ENCODE peak calls at places on chromosomes 6 and 20, in seven cellular contexts. One of them, this sample, is unnamed. For H3K79me1, the result is how much of the 10 kb centered on the place peaks cover.

GRCh38 chr20:58213112-58213511 is 15.3 kb downstream of the ANKRD60 start:
- DNase-seq in H9: no peak
- DNase-seq in trophoblast cell: no peak
- DNase-seq in mesendoderm: no peak
- DNase-seq in H1: no peak
- DNase-seq in neuronal stem cell: no peak
- DNase-seq in mesenchymal stem cell: no peak
- DNase-seq in this sample: no peak

GRCh38 chr6:35082046-35082732 is 59.0 kb downstream of the TCP11 start:
- DNase-seq in trophoblast cell: no peak
- DNase-seq in mesenchymal stem cell: no peak
- DNase-seq in mesendoderm: no peak
- DNase-seq in neuronal stem cell: no peak
- DNase-seq in H9: no peak
- DNase-seq in H1: no peak
- DNase-seq in this sample: no peak

GRCh38 chr6:20791932-20792331 is 257.7 kb downstream of the CDKAL1 start:
- DNase-seq in trophoblast cell: no peak
- DNase-seq in mesendoderm: no peak
- DNase-seq in mesenchymal stem cell: no peak
- DNase-seq in neuronal stem cell: no peak
- DNase-seq in H1: no peak
- DNase-seq in H9: no peak
- DNase-seq in this sample: no peak

GRCh38 chr6:6997282-6998193 is 110.2 kb upstream of the RREB1 start:
- DNase-seq in mesenchymal stem cell: no peak
- DNase-seq in trophoblast cell: peak
- DNase-seq in H9: no peak
- DNase-seq in mesendoderm: no peak
- DNase-seq in neuronal stem cell: no peak
- DNase-seq in H1: no peak
- DNase-seq in this sample: no peak

GRCh38 chr6:155611742-155612141 is 156.1 kb upstream of the NOX3 start:
- DNase-seq in H9: no peak
- DNase-seq in mesendoderm: peak
- DNase-seq in mesenchymal stem cell: no peak
- DNase-seq in trophoblast cell: no peak
- DNase-seq in neuronal stem cell: no peak
- DNase-seq in H1: no peak
- DNase-seq in this sample: no peak

GRCh38 chr6:106684011-106684410 is 54.6 kb downstream of the QRSL1 start:
- DNase-seq in neuronal stem cell: no peak
- DNase-seq in mesendoderm: no peak
- DNase-seq in H9: no peak
- DNase-seq in H1: no peak
- DNase-seq in mesenchymal stem cell: no peak
- DNase-seq in trophoblast cell: no peak
- DNase-seq in this sample: no peak

GRCh38 chr20:43389231-43389630 is 68.5 kb upstream of the SRSF6 start:
- DNase-seq in trophoblast cell: peak
- DNase-seq in H9: no peak
- DNase-seq in mesenchymal stem cell: no peak
- DNase-seq in H1: no peak
- DNase-seq in neuronal stem cell: no peak
- DNase-seq in mesendoderm: no peak
- DNase-seq in this sample: no peak

GRCh38 chr20:51440589-51440988 is 101.9 kb downstream of the NFATC2 start:
- DNase-seq in H1: no peak
- DNase-seq in mesendoderm: no peak
- DNase-seq in H9: no peak
- DNase-seq in neuronal stem cell: no peak
- DNase-seq in mesenchymal stem cell: no peak
- DNase-seq in trophoblast cell: no peak
- DNase-seq in this sample: no peak

GRCh38 chr20:50865591-50865990 is 65.6 kb downstream of the ADNP start:
- DNase-seq in mesenchymal stem cell: no peak
- DNase-seq in neuronal stem cell: no peak
- DNase-seq in H1: no peak
- DNase-seq in H9: no peak
- DNase-seq in mesendoderm: no peak
- DNase-seq in trophoblast cell: no peak
- DNase-seq in this sample: no peak

GRCh38 chr20:10447028-10447427 is 11.9 kb downstream of the SLX4IP start:
- DNase-seq in H1: no peak
- DNase-seq in H9: no peak
- DNase-seq in mesendoderm: no peak
- DNase-seq in trophoblast cell: no peak
- DNase-seq in neuronal stem cell: no peak
- DNase-seq in mesenchymal stem cell: peak
- DNase-seq in this sample: peak

GRCh38 chr20:59800309-59800708 is 133.1 kb downstream of the SYCP2 start:
- DNase-seq in H9: no peak
- DNase-seq in H1: no peak
- DNase-seq in trophoblast cell: no peak
- DNase-seq in neuronal stem cell: no peak
- DNase-seq in mesenchymal stem cell: no peak
- DNase-seq in mesendoderm: no peak
- DNase-seq in this sample: no peak

GRCh38 chr6:75893058-75893775 is 144.2 kb downstream of the MYO6 start:
- DNase-seq in trophoblast cell: peak
- DNase-seq in H9: no peak
- DNase-seq in neuronal stem cell: peak
- DNase-seq in H1: no peak
- DNase-seq in mesendoderm: peak
- DNase-seq in mesenchymal stem cell: peak
- DNase-seq in this sample: peak

GRCh38 chr6:13229205-13230085 is 98.9 kb downstream of the TBC1D7 start:
- DNase-seq in trophoblast cell: no peak
- DNase-seq in neuronal stem cell: no peak
- DNase-seq in mesendoderm: peak
- DNase-seq in H1: no peak
- DNase-seq in mesenchymal stem cell: no peak
- DNase-seq in H9: peak
- DNase-seq in this sample: no peak

GRCh38 chr20:51398083-51398482 is 144.4 kb downstream of the NFATC2 start:
- DNase-seq in H1: no peak
- DNase-seq in neuronal stem cell: no peak
- DNase-seq in trophoblast cell: no peak
- DNase-seq in H9: no peak
- DNase-seq in mesenchymal stem cell: no peak
- DNase-seq in mesendoderm: no peak
- DNase-seq in this sample: no peak

GRCh38 chr6:121349596-121349995 is 15.3 kb upstream of the TBC1D32 start:
- DNase-seq in trophoblast cell: peak
- DNase-seq in mesendoderm: no peak
- DNase-seq in H9: no peak
- DNase-seq in mesenchymal stem cell: no peak
- DNase-seq in neuronal stem cell: no peak
- DNase-seq in H1: no peak
- DNase-seq in this sample: no peak

GRCh38 chr6:166253277-166254229 is 54.6 kb downstream of the PRR18 start:
- DNase-seq in H1: no peak
- DNase-seq in H9: peak
- DNase-seq in mesenchymal stem cell: peak
- DNase-seq in mesendoderm: peak
- DNase-seq in neuronal stem cell: peak
- DNase-seq in trophoblast cell: peak
- DNase-seq in this sample: no peak

GRCh38 chr6:38603966-38604365 is 35.8 kb downstream of the BTBD9 start:
- DNase-seq in trophoblast cell: peak
- DNase-seq in H9: no peak
- DNase-seq in H1: no peak
- DNase-seq in mesenchymal stem cell: peak
- DNase-seq in mesendoderm: peak
- DNase-seq in neuronal stem cell: no peak
- DNase-seq in this sample: peak

GRCh38 chr20:46089076-46089337 is 755 bp downstream of the NCOA5 start:
- DNase-seq in neuronal stem cell: no peak
- DNase-seq in H9: no peak
- DNase-seq in H1: no peak
- DNase-seq in mesenchymal stem cell: no peak
- DNase-seq in trophoblast cell: peak
- DNase-seq in mesendoderm: no peak
- DNase-seq in this sample: peak

GRCh38 chr20:48733296-48733790 is 94.5 kb downstream of the PREX1 start:
- DNase-seq in neuronal stem cell: no peak
- DNase-seq in H1: no peak
- DNase-seq in mesendoderm: peak
- DNase-seq in H9: no peak
- DNase-seq in mesenchymal stem cell: peak
- DNase-seq in trophoblast cell: no peak
- DNase-seq in this sample: peak

GRCh38 chr6:169961772-169962561 is 210.5 kb downstream of the ERMARD start:
- DNase-seq in H1: no peak
- DNase-seq in trophoblast cell: no peak
- DNase-seq in mesenchymal stem cell: no peak
- DNase-seq in H9: peak
- DNase-seq in neuronal stem cell: peak
- DNase-seq in mesendoderm: peak
- DNase-seq in this sample: no peak

GRCh38 chr6:158793432-158793831 is 25.7 kb downstream of the EZR start:
- DNase-seq in neuronal stem cell: no peak
- DNase-seq in mesenchymal stem cell: peak
- DNase-seq in mesendoderm: peak
- DNase-seq in trophoblast cell: peak
- DNase-seq in H1: no peak
- DNase-seq in H9: no peak
- DNase-seq in this sample: peak

GRCh38 chr6:147000545-147001488 is 203.4 kb upstream of the STXBP5 start:
- DNase-seq in H9: no peak
- DNase-seq in neuronal stem cell: no peak
- DNase-seq in mesenchymal stem cell: peak
- DNase-seq in H1: no peak
- DNase-seq in mesendoderm: no peak
- DNase-seq in trophoblast cell: no peak
- DNase-seq in this sample: peak

GRCh38 chr20:815914-816606 is 17.5 kb upstream of the FAM110A start:
- DNase-seq in H9: peak
- DNase-seq in mesendoderm: peak
- DNase-seq in neuronal stem cell: peak
- DNase-seq in mesenchymal stem cell: peak
- DNase-seq in H1: peak
- DNase-seq in trophoblast cell: peak
- DNase-seq in this sample: peak

GRCh38 chr6:158032354-158032733 is 50.7 kb downstream of the SYNJ2 start:
- DNase-seq in mesendoderm: no peak
- DNase-seq in trophoblast cell: no peak
- DNase-seq in H1: no peak
- DNase-seq in H9: no peak
- DNase-seq in mesenchymal stem cell: no peak
- DNase-seq in neuronal stem cell: no peak
- DNase-seq in this sample: no peak

GRCh38 chr6:148514091-148514850 is 171.6 kb downstream of the SASH1 start:
- DNase-seq in H9: no peak
- DNase-seq in trophoblast cell: no peak
- DNase-seq in neuronal stem cell: no peak
- DNase-seq in mesenchymal stem cell: no peak
- DNase-seq in mesendoderm: no peak
- DNase-seq in H1: no peak
- DNase-seq in this sample: peak

GRCh38 chr6:37354526-37355384 is 972 bp downstream of the RNF8 start:
- DNase-seq in H9: peak
- DNase-seq in neuronal stem cell: peak
- DNase-seq in trophoblast cell: peak
- DNase-seq in mesendoderm: peak
- DNase-seq in mesenchymal stem cell: peak
- DNase-seq in H1: no peak
- DNase-seq in this sample: peak

GRCh38 chr6:128979061-128979460 is 96.1 kb downstream of the LAMA2 start:
- DNase-seq in mesendoderm: no peak
- DNase-seq in neuronal stem cell: no peak
- DNase-seq in H9: no peak
- DNase-seq in trophoblast cell: no peak
- DNase-seq in H1: no peak
- DNase-seq in mesenchymal stem cell: peak
- DNase-seq in this sample: peak

GRCh38 chr6:41111017-41111416 is 38.2 kb downstream of the NFYA start:
- DNase-seq in H1: no peak
- DNase-seq in neuronal stem cell: no peak
- DNase-seq in H9: no peak
- DNase-seq in trophoblast cell: peak
- DNase-seq in mesendoderm: no peak
- DNase-seq in mesenchymal stem cell: no peak
- DNase-seq in this sample: no peak
- H3K79me1 ChIP-seq in H1: under half
- H3K79me1 ChIP-seq in neuronal stem cell: under half
- H3K79me1 ChIP-seq in H9: under half
- H3K79me1 ChIP-seq in trophoblast cell: under half
- H3K79me1 ChIP-seq in mesendoderm: under half
- H3K79me1 ChIP-seq in mesenchymal stem cell: under half
- H3K79me1 ChIP-seq in this sample: under half

DNA sequence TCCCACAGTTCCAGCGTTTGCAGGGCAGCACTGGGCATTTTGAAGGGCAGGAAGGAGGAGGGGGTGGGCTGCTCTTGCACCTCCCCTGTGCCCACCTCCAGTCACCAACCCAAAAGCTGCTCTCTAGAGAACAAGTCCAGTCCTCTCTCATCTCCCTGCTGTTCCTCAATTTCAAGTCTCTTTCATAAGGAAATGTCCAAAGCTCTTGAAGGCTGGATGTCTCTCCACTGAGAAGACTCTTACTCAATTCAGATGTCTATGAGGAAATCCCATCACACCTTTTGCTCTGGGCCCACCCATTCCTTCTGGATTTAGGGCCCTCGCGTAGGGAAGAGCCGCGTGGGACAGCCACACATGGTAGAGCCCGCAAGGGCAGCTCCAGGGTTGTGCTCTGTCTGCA is 31.7 kb downstream of the WRNIP1 start:
- DNase-seq in trophoblast cell: no peak
- DNase-seq in H1: no peak
- DNase-seq in mesenchymal stem cell: no peak
- DNase-seq in neuronal stem cell: no peak
- DNase-seq in H9: no peak
- DNase-seq in mesendoderm: no peak
- DNase-seq in this sample: no peak
- H3K9ac ChIP-seq in trophoblast cell: no peak
- H3K9ac ChIP-seq in H1: no peak
- H3K9ac ChIP-seq in mesenchymal stem cell: no peak
- H3K9ac ChIP-seq in neuronal stem cell: no peak
- H3K9ac ChIP-seq in H9: no peak
- H3K9ac ChIP-seq in mesendoderm: no peak
- H3K9ac ChIP-seq in this sample: no peak

DNA sequence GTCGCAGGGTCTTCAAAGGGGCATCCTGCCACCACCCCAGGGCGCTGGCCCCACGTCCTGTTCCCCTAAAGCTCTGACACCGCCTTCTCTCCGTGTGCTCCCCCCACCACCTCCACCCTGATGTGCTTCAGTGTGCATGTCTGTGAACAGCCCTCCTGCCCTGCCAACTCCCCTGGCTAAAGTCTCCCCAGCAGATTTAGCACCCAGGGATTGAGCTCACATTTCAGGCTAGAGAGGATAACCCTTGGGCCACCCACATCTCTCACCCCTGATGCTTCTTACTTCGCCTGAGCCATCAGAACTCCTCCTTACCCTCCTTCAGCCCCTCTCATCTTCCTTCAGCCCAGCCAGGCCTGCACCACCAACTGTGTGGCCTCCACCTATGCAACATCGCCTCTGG is 7.5 kb downstream of the TMEM151B start:
- DNase-seq in mesenchymal stem cell: no peak
- DNase-seq in trophoblast cell: no peak
- DNase-seq in H9: no peak
- DNase-seq in H1: no peak
- DNase-seq in neuronal stem cell: no peak
- DNase-seq in mesendoderm: no peak
- DNase-seq in this sample: no peak
- H3K79me1 ChIP-seq in mesenchymal stem cell: under half
- H3K79me1 ChIP-seq in trophoblast cell: under half
- H3K79me1 ChIP-seq in H9: under half
- H3K79me1 ChIP-seq in H1: under half
- H3K79me1 ChIP-seq in neuronal stem cell: under half
- H3K79me1 ChIP-seq in mesendoderm: under half
- H3K79me1 ChIP-seq in this sample: under half

GRCh38 chr6:85580104-85580877 is 13.4 kb downstream of the SNX14 start:
- DNase-seq in trophoblast cell: no peak
- DNase-seq in mesendoderm: peak
- DNase-seq in mesenchymal stem cell: peak
- DNase-seq in neuronal stem cell: no peak
- DNase-seq in H1: no peak
- DNase-seq in H9: no peak
- DNase-seq in this sample: peak
- H3K9ac ChIP-seq in trophoblast cell: no peak
- H3K9ac ChIP-seq in mesendoderm: no peak
- H3K9ac ChIP-seq in mesenchymal stem cell: no peak
- H3K9ac ChIP-seq in neuronal stem cell: no peak
- H3K9ac ChIP-seq in H1: no peak
- H3K9ac ChIP-seq in H9: no peak
- H3K9ac ChIP-seq in this sample: no peak